ENCODE peak calls at places on chromosomes 5 and 9, in seven cellular contexts. T is spleen, E is right lobe of liver, G is fibroblast of gingiva, P is NCI-H748 treated with DMSO at 0.1 percent for 48 hours, C is RPMI8226, F is left ventricle myocardium superior. V is an unnamed sample.

GRCh38 chr9:78234810-78235209 is 1.1 kb upstream of the CEP78 start:
- DNase-seq in G (no peak), P (no peak), E (no peak), C (no peak), F (no peak), T (no peak), V (no peak)

GRCh38 chr9:110443146-110443877 is 105.6 kb upstream of the TXNDC8 start:
- DNase-seq in T (no peak), C (no peak), E (no peak), G (peak; percentile 82), P (peak; percentile 79), F (no peak), V (no peak)

GRCh38 chr5:138138949-138139775 is at the start of gene NME5:
- DNase-seq in C (peak; percentile 49), T (peak; percentile 80), F (peak; percentile 76), P (peak; percentile 66), E (peak; percentile 71), G (peak; percentile 52), V (peak; percentile 72)

GRCh38 chr5:159010611-159011497 is 88.9 kb downstream of the EBF1 start:
- DNase-seq in P (no peak), E (no peak), T (peak; percentile 80), G (peak; percentile 61), F (no peak), C (no peak), V (no peak)

GRCh38 chr9:6876195-6876594 is 118.4 kb downstream of the KDM4C start:
- DNase-seq in P (no peak), G (no peak), F (no peak), T (no peak), E (no peak), C (no peak), V (no peak)

GRCh38 chr9:121779381-121780117 is 128.1 kb downstream of the DAB2IP start:
- DNase-seq in T (no peak), C (no peak), P (no peak), F (no peak), E (no peak), G (no peak), V (no peak)

GRCh38 chr9:96462538-96462937 is 12.6 kb downstream of the HABP4 start:
- DNase-seq in T (no peak), F (no peak), P (no peak), G (no peak), E (no peak), C (no peak), V (no peak)

GRCh38 chr5:97534166-97534565 is 351.1 kb upstream of the RIOK2 start:
- DNase-seq in P (no peak), E (peak; percentile 47), T (no peak), F (no peak), C (peak; percentile 47), G (peak; percentile 93), V (peak; percentile 20)

GRCh38 chr5:89703799-89704198 is 705.8 kb downstream of the CETN3 start:
- DNase-seq in G (no peak), E (no peak), C (no peak), T (no peak), F (no peak), P (no peak), V (no peak)

GRCh38 chr5:4647056-4647455 is 493.1 kb upstream of the ADAMTS16 start:
- DNase-seq in C (no peak), E (no peak), F (no peak), T (no peak), P (no peak), G (no peak), V (no peak)

GRCh38 chr9:530681-531080 is 310.8 kb upstream of the DMRT1 start:
- DNase-seq in F (peak; percentile 65), P (no peak), T (no peak), C (no peak), G (peak; percentile 47), E (no peak), V (no peak)

GRCh38 chr5:132272341-132273210 is 15.1 kb downstream of the PDLIM4 start:
- DNase-seq in T (peak; percentile 82), F (peak; percentile 68), E (peak; percentile 68), G (no peak), P (peak; percentile 55), C (peak; percentile 67), V (peak; percentile 10)

GRCh38 chr9:86413966-86414880 is 60.0 kb upstream of the TUT7 start:
- DNase-seq in F (no peak), T (no peak), C (peak; percentile 3), P (peak; percentile 49), G (peak; percentile 30), E (no peak), V (no peak)

GRCh38 chr9:85114799-85115198 is 445.3 kb downstream of the NTRK2 start:
- DNase-seq in E (no peak), C (no peak), G (no peak), F (no peak), P (no peak), T (no peak), V (no peak)

GRCh38 chr5:38650540-38651275 is 94.3 kb upstream of the LIFR start:
- DNase-seq in P (peak; percentile 50), C (no peak), G (peak; percentile 14), E (no peak), F (no peak), T (no peak), V (no peak)

GRCh38 chr5:180103487-180103886 is 31.9 kb upstream of the RNF130 start:
- DNase-seq in G (no peak), P (no peak), T (no peak), F (no peak), E (no peak), C (no peak), V (no peak)

GRCh38 chr9:10403283-10403682 is 209.5 kb downstream of the PTPRD start:
- DNase-seq in G (no peak), F (no peak), T (no peak), E (no peak), C (no peak), P (no peak), V (no peak)